ENCODE peak calls at places on chromosomes 3 and 15, in five cellular contexts. One of them, this sample, is unnamed.
A peak's percentile ranks its signal among the peaks of the same experiment; 100 is the strongest.

GRCh38 chr15:89628791-89629715 is 26.2 kb downstream of the KIF7 start:
- DNase-seq in lower leg skin: peak; percentile 68
- DNase-seq in breast epithelium: no peak
- DNase-seq in uterus: no peak
- DNase-seq in IMR-90: no peak
- DNase-seq in this sample: no peak

GRCh38 chr3:100454684-100455083 is 37.7 kb upstream of the TMEM45A start:
- DNase-seq in lower leg skin: no peak
- DNase-seq in breast epithelium: no peak
- DNase-seq in uterus: no peak
- DNase-seq in IMR-90: no peak
- DNase-seq in this sample: no peak

GRCh38 chr15:76337047-76337738 is 620 bp downstream of the ISL2 start:
- DNase-seq in lower leg skin: peak; percentile 78
- DNase-seq in breast epithelium: no peak
- DNase-seq in uterus: no peak
- DNase-seq in IMR-90: peak; percentile 55
- DNase-seq in this sample: peak; percentile 84

GRCh38 chr3:51436998-51437639 is 46.0 kb downstream of the RBM15B start:
- DNase-seq in lower leg skin: no peak
- DNase-seq in breast epithelium: no peak
- DNase-seq in uterus: no peak
- DNase-seq in IMR-90: no peak
- DNase-seq in this sample: no peak

GRCh38 chr15:93089855-93090305 is 869 bp upstream of the RGMA start:
- DNase-seq in lower leg skin: no peak
- DNase-seq in breast epithelium: no peak
- DNase-seq in uterus: no peak
- DNase-seq in IMR-90: no peak
- DNase-seq in this sample: no peak

GRCh38 chr3:134134240-134134639 is 104.5 kb upstream of the SLCO2A1 start:
- DNase-seq in lower leg skin: no peak
- DNase-seq in breast epithelium: no peak
- DNase-seq in uterus: no peak
- DNase-seq in IMR-90: no peak
- DNase-seq in this sample: peak; percentile 9

GRCh38 chr15:67178569-67179210 is 75.8 kb downstream of the AAGAB start:
- DNase-seq in lower leg skin: peak; percentile 56
- DNase-seq in breast epithelium: no peak
- DNase-seq in uterus: no peak
- DNase-seq in IMR-90: peak; percentile 99
- DNase-seq in this sample: no peak

GRCh38 chr15:55389276-55389631 is 18.9 kb downstream of the CCPG1 start:
- DNase-seq in lower leg skin: no peak
- DNase-seq in breast epithelium: no peak
- DNase-seq in uterus: no peak
- DNase-seq in IMR-90: peak; percentile 35
- DNase-seq in this sample: no peak

GRCh38 chr3:148131990-148132638 is 565.6 kb upstream of the AGTR1 start:
- DNase-seq in lower leg skin: no peak
- DNase-seq in breast epithelium: no peak
- DNase-seq in uterus: no peak
- DNase-seq in IMR-90: peak; percentile 2
- DNase-seq in this sample: no peak

GRCh38 chr3:89954135-89954534 is 846.7 kb downstream of the EPHA3 start:
- DNase-seq in lower leg skin: no peak
- DNase-seq in breast epithelium: no peak
- DNase-seq in uterus: no peak
- DNase-seq in IMR-90: no peak
- DNase-seq in this sample: no peak

DNA sequence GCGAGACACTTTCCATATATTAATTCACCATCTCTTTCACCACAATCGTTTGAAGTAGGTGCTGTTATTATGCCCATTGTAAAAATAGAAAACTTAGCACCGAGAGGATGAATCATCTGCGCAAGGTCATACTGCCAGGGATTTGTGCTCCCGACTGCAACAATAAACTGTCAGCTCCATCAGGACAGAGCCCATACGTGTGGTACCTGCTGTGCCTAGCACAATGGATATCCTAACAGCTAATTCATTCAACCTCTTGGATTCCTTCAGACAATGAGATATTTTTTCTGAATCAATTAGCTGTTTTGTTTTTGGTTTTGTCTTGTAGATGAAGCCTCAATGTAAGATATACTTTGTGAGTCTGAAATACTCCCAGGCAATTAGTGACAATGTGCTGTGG is 32.3 kb upstream of the PROK2 start:
- DNase-seq in lower leg skin: no peak
- DNase-seq in breast epithelium: no peak
- DNase-seq in uterus: no peak
- DNase-seq in IMR-90: no peak
- DNase-seq in this sample: no peak
- H3K4me3 ChIP-seq in lower leg skin: no peak overlapping the region
- H3K4me3 ChIP-seq in breast epithelium: no peak overlapping the region
- H3K4me3 ChIP-seq in uterus: no peak overlapping the region
- H3K4me3 ChIP-seq in IMR-90: no peak overlapping the region
- H3K4me3 ChIP-seq in this sample: no peak overlapping the region

DNA sequence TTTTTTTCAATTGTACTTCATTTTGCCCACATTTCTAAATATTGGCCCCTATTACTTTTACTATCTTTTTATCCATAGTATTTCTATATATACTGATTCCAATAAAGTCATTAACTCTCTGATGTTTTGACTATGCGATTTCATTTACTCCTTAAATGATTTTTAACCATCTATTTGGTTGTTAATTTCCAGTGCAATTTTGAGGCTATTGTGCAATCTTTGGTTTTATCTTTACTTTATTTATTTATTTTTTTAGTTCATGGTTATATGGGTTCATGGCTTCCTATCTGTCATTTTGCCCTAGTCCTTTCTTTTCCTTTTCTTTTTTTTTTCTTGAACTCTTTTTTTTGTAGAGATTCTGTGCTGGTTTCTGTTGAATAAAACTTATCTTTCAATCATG is 1408.0 kb upstream of the GBE1 start:
- DNase-seq in lower leg skin: no peak
- DNase-seq in breast epithelium: no peak
- DNase-seq in uterus: no peak
- DNase-seq in IMR-90: no peak
- DNase-seq in this sample: no peak
- TF ChIP-seq POLR2A in lower leg skin: no peak
- TF ChIP-seq POLR2A in breast epithelium: no peak
- TF ChIP-seq POLR2A in uterus: no peak
- TF ChIP-seq POLR2A in IMR-90: no peak
- TF ChIP-seq POLR2A in this sample: no peak

GRCh38 chr3:8713901-8714759 is 19.5 kb upstream of the CAV3 start:
- DNase-seq in lower leg skin: no peak
- DNase-seq in breast epithelium: no peak
- DNase-seq in uterus: no peak
- DNase-seq in IMR-90: no peak
- DNase-seq in this sample: no peak
- TF ChIP-seq CTCF in lower leg skin: no peak
- TF ChIP-seq CTCF in breast epithelium: no peak
- TF ChIP-seq CTCF in uterus: no peak
- TF ChIP-seq CTCF in IMR-90: peak; percentile 26
- TF ChIP-seq CTCF in this sample: peak; percentile 15

GRCh38 chr3:12158387-12159226 is at the start of gene TIMP4:
- DNase-seq in lower leg skin: peak; percentile 89
- DNase-seq in breast epithelium: no peak
- DNase-seq in uterus: peak; percentile 46
- DNase-seq in IMR-90: peak; percentile 28
- DNase-seq in this sample: no peak

GRCh38 chr3:12155264-12155663 is 3.4 kb downstream of the TIMP4 start:
- DNase-seq in lower leg skin: no peak
- DNase-seq in breast epithelium: no peak
- DNase-seq in uterus: no peak
- DNase-seq in IMR-90: no peak
- DNase-seq in this sample: no peak

GRCh38 chr3:12155833-12156232 is 2.9 kb downstream of the TIMP4 start:
- DNase-seq in lower leg skin: no peak
- DNase-seq in breast epithelium: no peak
- DNase-seq in uterus: no peak
- DNase-seq in IMR-90: peak; percentile 85
- DNase-seq in this sample: no peak

GRCh38 chr3:12157026-12157425 is 1.7 kb downstream of the TIMP4 start:
- DNase-seq in lower leg skin: no peak
- DNase-seq in breast epithelium: no peak
- DNase-seq in uterus: no peak
- DNase-seq in IMR-90: no peak
- DNase-seq in this sample: no peak

DNA sequence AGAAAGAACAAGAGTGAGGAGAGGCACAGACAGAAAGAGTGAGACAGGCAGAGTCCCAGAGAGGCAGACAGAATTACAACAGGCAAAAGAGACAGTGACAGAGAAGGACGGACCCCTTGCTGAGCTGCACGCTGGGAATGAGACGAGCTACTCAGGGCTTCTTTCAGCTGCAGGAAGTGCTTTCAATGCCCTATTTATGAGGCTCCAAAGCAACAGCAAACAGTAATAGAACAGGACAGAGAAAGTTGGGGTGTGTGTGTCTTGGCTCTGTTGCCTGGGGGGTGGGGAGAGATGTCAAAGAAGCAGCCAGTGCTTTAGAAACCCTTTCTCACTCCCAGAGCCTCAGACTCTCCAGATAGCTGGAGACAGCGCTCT is 502 bp upstream of the TIMP4 start:
- DNase-seq in lower leg skin: no peak
- DNase-seq in breast epithelium: no peak
- DNase-seq in uterus: no peak
- DNase-seq in IMR-90: no peak
- DNase-seq in this sample: no peak
- H3K4me3 ChIP-seq in lower leg skin: no peak overlapping the region
- H3K4me3 ChIP-seq in breast epithelium: peak overlapping the region; percentile 46
- H3K4me3 ChIP-seq in uterus: no peak overlapping the region
- H3K4me3 ChIP-seq in IMR-90: no peak overlapping the region
- H3K4me3 ChIP-seq in this sample: no peak overlapping the region

DNA sequence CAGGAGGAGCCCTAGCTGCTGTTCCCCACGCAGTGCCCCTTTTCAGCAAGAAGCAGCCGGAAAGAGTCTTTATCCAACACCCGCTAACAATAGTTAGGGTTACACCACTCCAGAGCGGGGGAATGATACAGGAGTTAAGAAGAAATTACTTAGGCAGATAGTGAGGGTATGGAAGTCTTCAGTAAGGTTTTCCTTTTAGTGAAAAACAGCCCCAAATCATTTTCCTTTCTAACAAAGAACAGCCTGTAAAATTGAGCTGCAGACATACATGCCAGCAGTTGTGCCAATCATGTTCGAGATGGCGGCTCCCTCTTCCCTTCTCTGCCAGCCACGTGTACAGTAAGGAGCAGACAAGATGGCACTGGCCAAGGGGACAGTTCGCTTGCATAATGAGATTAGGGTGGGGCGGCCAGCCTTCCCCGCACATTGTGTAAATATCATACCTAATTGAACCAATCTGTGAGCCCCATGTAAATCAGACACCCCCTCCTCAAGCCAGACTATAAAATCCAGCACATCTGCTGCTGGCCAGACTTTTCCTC is 18.5 kb upstream of the SENP5 start:
- DNase-seq in lower leg skin: no peak
- DNase-seq in breast epithelium: no peak
- DNase-seq in uterus: no peak
- DNase-seq in IMR-90: no peak
- DNase-seq in this sample: no peak
- TF ChIP-seq POLR2A in lower leg skin: no peak
- TF ChIP-seq POLR2A in breast epithelium: no peak
- TF ChIP-seq POLR2A in uterus: no peak
- TF ChIP-seq POLR2A in IMR-90: no peak
- TF ChIP-seq POLR2A in this sample: no peak

GRCh38 chr3:9135526-9135925 is 113.9 kb downstream of the SRGAP3 start:
- DNase-seq in lower leg skin: no peak
- DNase-seq in breast epithelium: no peak
- DNase-seq in uterus: no peak
- DNase-seq in IMR-90: no peak
- DNase-seq in this sample: no peak
- TF ChIP-seq CTCF in lower leg skin: no peak
- TF ChIP-seq CTCF in breast epithelium: no peak
- TF ChIP-seq CTCF in uterus: no peak
- TF ChIP-seq CTCF in IMR-90: no peak
- TF ChIP-seq CTCF in this sample: no peak